ENCODE peak calls at places on chromosomes 7 and 10, in nine cellular contexts. One of them, this sample, is unnamed.

GRCh38 chr10:88979153-88979562 is 11.4 kb upstream of the FAS start:
- DNase-seq in glutamatergic neuron: no peak
- DNase-seq in endodermal cell: peak
- DNase-seq in activated naive CD8-positive, alpha-beta T cell treated with anti-CD3 and anti-CD28 coated beads, Interleukin-2, amount 50 U/mL, for 24 hours: no peak
- DNase-seq in progenitor cell of endocrine pancreas: no peak
- DNase-seq in GM19239: no peak
- DNase-seq in NCI-H146: no peak
- DNase-seq in stimulated activated CD8-positive, alpha-beta memory T cell treated with anti-CD3 and anti-CD28 coated beads, Interleukin-12 subunit alpha, Interleukin-12 subunit beta, amount 100 ng/mL, for 4 hours: no peak
- DNase-seq in GM23248: peak
- DNase-seq in this sample: no peak

GRCh38 chr7:154409703-154410311 is 357.6 kb downstream of the DPP6 start:
- DNase-seq in endodermal cell: peak
- DNase-seq in NCI-H146: no peak
- DNase-seq in stimulated activated CD8-positive, alpha-beta memory T cell treated with anti-CD3 and anti-CD28 coated beads, Interleukin-12 subunit alpha, Interleukin-12 subunit beta, amount 100 ng/mL, for 4 hours: no peak
- DNase-seq in GM19239: no peak
- DNase-seq in glutamatergic neuron: no peak
- DNase-seq in activated naive CD8-positive, alpha-beta T cell treated with anti-CD3 and anti-CD28 coated beads, Interleukin-2, amount 50 U/mL, for 24 hours: no peak
- DNase-seq in GM23248: peak
- DNase-seq in progenitor cell of endocrine pancreas: peak
- DNase-seq in this sample: peak

GRCh38 chr7:123649956-123650355 is 5.7 kb upstream of the LMOD2 start:
- DNase-seq in stimulated activated CD8-positive, alpha-beta memory T cell treated with anti-CD3 and anti-CD28 coated beads, Interleukin-12 subunit alpha, Interleukin-12 subunit beta, amount 100 ng/mL, for 4 hours: no peak
- DNase-seq in NCI-H146: no peak
- DNase-seq in progenitor cell of endocrine pancreas: no peak
- DNase-seq in glutamatergic neuron: no peak
- DNase-seq in GM23248: peak
- DNase-seq in endodermal cell: no peak
- DNase-seq in activated naive CD8-positive, alpha-beta T cell treated with anti-CD3 and anti-CD28 coated beads, Interleukin-2, amount 50 U/mL, for 24 hours: no peak
- DNase-seq in GM19239: no peak
- DNase-seq in this sample: peak

GRCh38 chr7:70660154-70660818 is 471.7 kb upstream of the GALNT17 start:
- DNase-seq in progenitor cell of endocrine pancreas: no peak
- DNase-seq in GM19239: no peak
- DNase-seq in NCI-H146: no peak
- DNase-seq in glutamatergic neuron: no peak
- DNase-seq in endodermal cell: no peak
- DNase-seq in GM23248: no peak
- DNase-seq in activated naive CD8-positive, alpha-beta T cell treated with anti-CD3 and anti-CD28 coated beads, Interleukin-2, amount 50 U/mL, for 24 hours: no peak
- DNase-seq in stimulated activated CD8-positive, alpha-beta memory T cell treated with anti-CD3 and anti-CD28 coated beads, Interleukin-12 subunit alpha, Interleukin-12 subunit beta, amount 100 ng/mL, for 4 hours: peak
- DNase-seq in this sample: peak

GRCh38 chr10:8312861-8313260 is 258.4 kb downstream of the GATA3 start:
- DNase-seq in NCI-H146: no peak
- DNase-seq in stimulated activated CD8-positive, alpha-beta memory T cell treated with anti-CD3 and anti-CD28 coated beads, Interleukin-12 subunit alpha, Interleukin-12 subunit beta, amount 100 ng/mL, for 4 hours: no peak
- DNase-seq in endodermal cell: no peak
- DNase-seq in GM19239: no peak
- DNase-seq in GM23248: no peak
- DNase-seq in glutamatergic neuron: no peak
- DNase-seq in activated naive CD8-positive, alpha-beta T cell treated with anti-CD3 and anti-CD28 coated beads, Interleukin-2, amount 50 U/mL, for 24 hours: no peak
- DNase-seq in progenitor cell of endocrine pancreas: no peak
- DNase-seq in this sample: no peak

GRCh38 chr7:50826371-50827172 is 43.9 kb upstream of the GRB10 start:
- DNase-seq in endodermal cell: no peak
- DNase-seq in NCI-H146: no peak
- DNase-seq in GM19239: no peak
- DNase-seq in progenitor cell of endocrine pancreas: no peak
- DNase-seq in GM23248: peak
- DNase-seq in activated naive CD8-positive, alpha-beta T cell treated with anti-CD3 and anti-CD28 coated beads, Interleukin-2, amount 50 U/mL, for 24 hours: peak
- DNase-seq in stimulated activated CD8-positive, alpha-beta memory T cell treated with anti-CD3 and anti-CD28 coated beads, Interleukin-12 subunit alpha, Interleukin-12 subunit beta, amount 100 ng/mL, for 4 hours: no peak
- DNase-seq in glutamatergic neuron: no peak
- DNase-seq in this sample: peak

GRCh38 chr7:17580861-17581260 is 282.4 kb downstream of the AHR start:
- DNase-seq in NCI-H146: no peak
- DNase-seq in GM19239: no peak
- DNase-seq in progenitor cell of endocrine pancreas: no peak
- DNase-seq in glutamatergic neuron: no peak
- DNase-seq in endodermal cell: no peak
- DNase-seq in GM23248: peak
- DNase-seq in stimulated activated CD8-positive, alpha-beta memory T cell treated with anti-CD3 and anti-CD28 coated beads, Interleukin-12 subunit alpha, Interleukin-12 subunit beta, amount 100 ng/mL, for 4 hours: no peak
- DNase-seq in activated naive CD8-positive, alpha-beta T cell treated with anti-CD3 and anti-CD28 coated beads, Interleukin-2, amount 50 U/mL, for 24 hours: no peak
- DNase-seq in this sample: no peak

GRCh38 chr7:131010714-131011436 is 276.9 kb upstream of the KLF14 start:
- DNase-seq in glutamatergic neuron: no peak
- DNase-seq in progenitor cell of endocrine pancreas: no peak
- DNase-seq in GM23248: peak
- DNase-seq in endodermal cell: no peak
- DNase-seq in GM19239: no peak
- DNase-seq in stimulated activated CD8-positive, alpha-beta memory T cell treated with anti-CD3 and anti-CD28 coated beads, Interleukin-12 subunit alpha, Interleukin-12 subunit beta, amount 100 ng/mL, for 4 hours: no peak
- DNase-seq in NCI-H146: no peak
- DNase-seq in activated naive CD8-positive, alpha-beta T cell treated with anti-CD3 and anti-CD28 coated beads, Interleukin-2, amount 50 U/mL, for 24 hours: no peak
- DNase-seq in this sample: peak

GRCh38 chr10:29005988-29006387 is 282.9 kb upstream of the LYZL1 start:
- DNase-seq in stimulated activated CD8-positive, alpha-beta memory T cell treated with anti-CD3 and anti-CD28 coated beads, Interleukin-12 subunit alpha, Interleukin-12 subunit beta, amount 100 ng/mL, for 4 hours: no peak
- DNase-seq in progenitor cell of endocrine pancreas: no peak
- DNase-seq in GM19239: no peak
- DNase-seq in glutamatergic neuron: no peak
- DNase-seq in endodermal cell: no peak
- DNase-seq in GM23248: no peak
- DNase-seq in NCI-H146: no peak
- DNase-seq in activated naive CD8-positive, alpha-beta T cell treated with anti-CD3 and anti-CD28 coated beads, Interleukin-2, amount 50 U/mL, for 24 hours: no peak
- DNase-seq in this sample: no peak

GRCh38 chr7:30469303-30469702 is 9.3 kb downstream of the NOD1 start:
- DNase-seq in endodermal cell: peak
- DNase-seq in activated naive CD8-positive, alpha-beta T cell treated with anti-CD3 and anti-CD28 coated beads, Interleukin-2, amount 50 U/mL, for 24 hours: no peak
- DNase-seq in GM23248: peak
- DNase-seq in stimulated activated CD8-positive, alpha-beta memory T cell treated with anti-CD3 and anti-CD28 coated beads, Interleukin-12 subunit alpha, Interleukin-12 subunit beta, amount 100 ng/mL, for 4 hours: no peak
- DNase-seq in glutamatergic neuron: no peak
- DNase-seq in progenitor cell of endocrine pancreas: no peak
- DNase-seq in NCI-H146: no peak
- DNase-seq in GM19239: no peak
- DNase-seq in this sample: no peak